ENCODE peak calls at places on chromosomes 5 and 9, in nine cellular contexts. One of them, this sample, is unnamed.

GRCh38 chr5:125043781-125044391 is 297.4 kb upstream of the ZNF608 start:
- DNase-seq in right lobe of liver: peak
- DNase-seq in heart right ventricle: peak
- DNase-seq in SJSA1: peak
- DNase-seq in heart left ventricle: peak
- DNase-seq in CD4-positive, CD25-positive, alpha-beta regulatory T cell: no peak
- DNase-seq in BE2C: peak
- DNase-seq in psoas muscle: peak
- DNase-seq in AG10803: peak
- DNase-seq in this sample: no peak

GRCh38 chr9:136517950-136518349 is 27.9 kb downstream of the NOTCH1 start:
- DNase-seq in heart left ventricle: no peak
- DNase-seq in SJSA1: no peak
- DNase-seq in CD4-positive, CD25-positive, alpha-beta regulatory T cell: no peak
- DNase-seq in BE2C: no peak
- DNase-seq in AG10803: no peak
- DNase-seq in right lobe of liver: no peak
- DNase-seq in heart right ventricle: no peak
- DNase-seq in psoas muscle: no peak
- DNase-seq in this sample: no peak

GRCh38 chr5:55231029-55231475 is 2.4 kb downstream of the CCNO start:
- DNase-seq in CD4-positive, CD25-positive, alpha-beta regulatory T cell: no peak
- DNase-seq in heart left ventricle: no peak
- DNase-seq in BE2C: no peak
- DNase-seq in right lobe of liver: no peak
- DNase-seq in SJSA1: no peak
- DNase-seq in heart right ventricle: no peak
- DNase-seq in psoas muscle: no peak
- DNase-seq in AG10803: peak
- DNase-seq in this sample: no peak

GRCh38 chr5:59829389-59829788 is 64.1 kb downstream of the PDE4D start:
- DNase-seq in right lobe of liver: no peak
- DNase-seq in BE2C: no peak
- DNase-seq in heart right ventricle: no peak
- DNase-seq in psoas muscle: no peak
- DNase-seq in AG10803: peak
- DNase-seq in heart left ventricle: no peak
- DNase-seq in SJSA1: no peak
- DNase-seq in CD4-positive, CD25-positive, alpha-beta regulatory T cell: no peak
- DNase-seq in this sample: no peak

GRCh38 chr5:31193591-31194457 is at the start of gene CDH6:
- DNase-seq in BE2C: peak
- DNase-seq in right lobe of liver: peak
- DNase-seq in heart left ventricle: no peak
- DNase-seq in AG10803: peak
- DNase-seq in SJSA1: no peak
- DNase-seq in CD4-positive, CD25-positive, alpha-beta regulatory T cell: no peak
- DNase-seq in psoas muscle: no peak
- DNase-seq in heart right ventricle: peak
- DNase-seq in this sample: no peak

GRCh38 chr5:96070625-96071246 is 109.1 kb upstream of the ELL2 start:
- DNase-seq in CD4-positive, CD25-positive, alpha-beta regulatory T cell: no peak
- DNase-seq in heart right ventricle: no peak
- DNase-seq in BE2C: no peak
- DNase-seq in psoas muscle: no peak
- DNase-seq in right lobe of liver: no peak
- DNase-seq in SJSA1: no peak
- DNase-seq in heart left ventricle: peak
- DNase-seq in AG10803: no peak
- DNase-seq in this sample: peak

GRCh38 chr5:114255275-114255674 is 106.6 kb upstream of the KCNN2 start:
- DNase-seq in AG10803: no peak
- DNase-seq in right lobe of liver: no peak
- DNase-seq in heart right ventricle: no peak
- DNase-seq in heart left ventricle: no peak
- DNase-seq in CD4-positive, CD25-positive, alpha-beta regulatory T cell: no peak
- DNase-seq in BE2C: no peak
- DNase-seq in SJSA1: no peak
- DNase-seq in psoas muscle: no peak
- DNase-seq in this sample: no peak

GRCh38 chr5:56961746-56962145 is 9.8 kb upstream of the MIER3 start:
- DNase-seq in psoas muscle: no peak
- DNase-seq in AG10803: no peak
- DNase-seq in BE2C: no peak
- DNase-seq in SJSA1: no peak
- DNase-seq in heart left ventricle: no peak
- DNase-seq in right lobe of liver: no peak
- DNase-seq in CD4-positive, CD25-positive, alpha-beta regulatory T cell: no peak
- DNase-seq in heart right ventricle: no peak
- DNase-seq in this sample: no peak

GRCh38 chr5:121006206-121006605 is 542.1 kb downstream of the PRR16 start:
- DNase-seq in SJSA1: no peak
- DNase-seq in BE2C: no peak
- DNase-seq in CD4-positive, CD25-positive, alpha-beta regulatory T cell: no peak
- DNase-seq in heart left ventricle: no peak
- DNase-seq in psoas muscle: no peak
- DNase-seq in heart right ventricle: no peak
- DNase-seq in AG10803: no peak
- DNase-seq in right lobe of liver: no peak
- DNase-seq in this sample: no peak

GRCh38 chr5:55535199-55535905 is 588 bp upstream of the PLPP1 start:
- DNase-seq in heart left ventricle: no peak
- DNase-seq in psoas muscle: no peak
- DNase-seq in BE2C: no peak
- DNase-seq in right lobe of liver: no peak
- DNase-seq in heart right ventricle: no peak
- DNase-seq in SJSA1: no peak
- DNase-seq in CD4-positive, CD25-positive, alpha-beta regulatory T cell: no peak
- DNase-seq in AG10803: no peak
- DNase-seq in this sample: no peak

GRCh38 chr5:749101-749670 is 35.3 kb downstream of the ZDHHC11B start:
- DNase-seq in AG10803: no peak
- DNase-seq in right lobe of liver: no peak
- DNase-seq in heart left ventricle: no peak
- DNase-seq in SJSA1: no peak
- DNase-seq in psoas muscle: no peak
- DNase-seq in BE2C: peak
- DNase-seq in CD4-positive, CD25-positive, alpha-beta regulatory T cell: no peak
- DNase-seq in heart right ventricle: no peak
- DNase-seq in this sample: no peak

GRCh38 chr9:35611230-35611797 is 6.3 kb downstream of the TESK1 start:
- DNase-seq in psoas muscle: peak
- DNase-seq in right lobe of liver: no peak
- DNase-seq in heart right ventricle: no peak
- DNase-seq in AG10803: peak
- DNase-seq in SJSA1: no peak
- DNase-seq in heart left ventricle: no peak
- DNase-seq in CD4-positive, CD25-positive, alpha-beta regulatory T cell: peak
- DNase-seq in BE2C: peak
- DNase-seq in this sample: peak

GRCh38 chr5:122102825-122103224 is 24.8 kb upstream of the LOX start:
- DNase-seq in psoas muscle: no peak
- DNase-seq in SJSA1: no peak
- DNase-seq in heart right ventricle: no peak
- DNase-seq in right lobe of liver: no peak
- DNase-seq in CD4-positive, CD25-positive, alpha-beta regulatory T cell: no peak
- DNase-seq in heart left ventricle: no peak
- DNase-seq in BE2C: no peak
- DNase-seq in AG10803: peak
- DNase-seq in this sample: no peak

DNA sequence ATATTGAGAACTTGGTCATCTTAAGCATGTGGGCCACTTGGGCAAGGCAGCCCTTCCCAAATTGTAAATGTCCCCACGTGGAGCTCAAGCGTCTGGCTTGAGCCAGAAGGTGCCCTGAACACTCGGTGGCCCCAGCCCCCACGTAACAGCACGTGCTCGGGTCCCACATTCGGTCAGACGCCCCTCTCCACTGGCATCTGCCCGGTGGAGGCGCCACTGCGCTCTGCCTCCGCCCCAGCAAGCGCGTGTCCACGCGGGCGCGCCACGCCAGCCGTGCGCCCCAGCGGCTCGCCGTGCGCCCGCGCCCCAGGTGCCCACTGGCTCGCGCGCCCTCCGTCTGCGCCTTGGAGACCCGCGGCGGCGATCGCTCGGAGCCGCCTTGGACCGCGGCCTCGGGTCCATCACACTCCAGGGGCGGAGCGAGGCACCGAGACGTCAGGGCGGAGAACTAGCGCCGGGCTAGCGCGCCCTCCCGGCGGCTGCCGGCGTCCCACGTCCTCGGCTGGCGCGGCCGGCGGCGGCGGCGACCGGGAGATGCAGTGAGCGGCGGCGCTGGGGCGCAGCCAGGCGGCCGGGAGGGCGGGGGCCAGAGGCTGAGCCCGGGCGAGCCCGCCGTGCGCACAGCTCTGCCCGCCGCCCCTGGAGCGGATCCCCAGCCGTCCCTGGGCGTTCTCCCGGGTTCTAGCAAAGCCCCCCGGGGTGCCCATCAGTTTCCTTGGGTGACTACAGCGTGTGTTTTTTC is at the start of gene PALM2AKAP2:
- DNase-seq in psoas muscle: peak
- DNase-seq in right lobe of liver: peak
- DNase-seq in CD4-positive, CD25-positive, alpha-beta regulatory T cell: no peak
- DNase-seq in BE2C: no peak
- DNase-seq in AG10803: peak
- DNase-seq in SJSA1: peak
- DNase-seq in heart right ventricle: peak
- DNase-seq in heart left ventricle: peak
- DNase-seq in this sample: no peak
- H3K4me3 ChIP-seq in psoas muscle: peak
- H3K4me3 ChIP-seq in right lobe of liver: peak
- H3K4me3 ChIP-seq in CD4-positive, CD25-positive, alpha-beta regulatory T cell: no peak
- H3K4me3 ChIP-seq in BE2C: no peak
- H3K4me3 ChIP-seq in AG10803: peak
- H3K4me3 ChIP-seq in SJSA1: peak
- H3K4me3 ChIP-seq in heart right ventricle: peak
- H3K4me3 ChIP-seq in heart left ventricle: peak
- H3K4me3 ChIP-seq in this sample: no peak

DNA sequence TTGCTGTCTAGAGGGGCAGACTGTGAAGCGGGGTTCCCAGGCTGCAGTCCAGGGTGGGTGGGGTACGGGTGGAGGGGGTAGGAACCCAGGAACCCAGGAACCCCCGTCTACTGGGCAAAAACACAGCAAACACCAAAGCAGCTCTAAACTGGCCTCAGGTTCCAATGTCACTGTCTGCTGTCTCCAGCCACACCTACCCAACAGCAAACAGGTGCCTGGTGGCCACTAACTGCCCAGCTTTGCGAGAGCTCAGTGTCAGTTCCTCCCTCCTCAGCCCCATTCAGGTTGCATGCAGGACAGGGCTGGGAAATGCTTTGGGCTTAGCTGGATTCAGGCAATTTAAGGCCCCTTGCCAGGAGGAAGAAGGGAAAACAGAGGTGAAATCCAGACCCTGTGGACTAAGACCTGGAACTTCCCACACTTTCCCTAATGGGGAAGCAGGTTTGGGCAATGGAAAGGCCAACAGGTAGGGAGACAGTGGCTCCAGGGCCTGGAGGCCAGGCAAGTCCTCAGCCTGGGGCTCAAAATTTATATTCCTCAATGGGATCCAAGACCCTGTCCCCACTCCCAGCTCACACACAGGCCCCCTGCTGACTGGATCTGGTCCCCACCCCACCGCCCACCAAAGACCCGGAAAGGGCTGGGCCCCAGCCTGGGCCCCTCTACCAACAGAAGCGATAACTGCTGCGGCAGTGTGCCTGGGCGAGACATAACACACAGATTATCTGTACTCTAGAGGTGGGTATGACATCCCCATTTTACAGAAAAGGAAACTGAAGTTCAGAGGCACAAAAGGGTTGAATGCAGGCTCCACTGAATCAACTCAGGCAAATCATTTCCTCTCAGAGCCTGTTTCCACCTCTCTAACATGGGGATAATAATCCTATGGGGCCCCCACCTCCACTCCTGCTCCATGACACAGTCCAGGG is 3.6 kb downstream of the EEIG1 start:
- DNase-seq in BE2C: no peak
- DNase-seq in heart right ventricle: no peak
- DNase-seq in CD4-positive, CD25-positive, alpha-beta regulatory T cell: no peak
- DNase-seq in SJSA1: no peak
- DNase-seq in heart left ventricle: peak
- DNase-seq in right lobe of liver: peak
- DNase-seq in AG10803: no peak
- DNase-seq in psoas muscle: peak
- DNase-seq in this sample: no peak
- H3K4me3 ChIP-seq in BE2C: peak
- H3K4me3 ChIP-seq in heart right ventricle: peak
- H3K4me3 ChIP-seq in CD4-positive, CD25-positive, alpha-beta regulatory T cell: peak
- H3K4me3 ChIP-seq in SJSA1: no peak
- H3K4me3 ChIP-seq in heart left ventricle: peak
- H3K4me3 ChIP-seq in right lobe of liver: peak
- H3K4me3 ChIP-seq in AG10803: peak
- H3K4me3 ChIP-seq in psoas muscle: peak
- H3K4me3 ChIP-seq in this sample: no peak

GRCh38 chr9:137761032-137761431 is 116.5 kb upstream of the CACNA1B start:
- DNase-seq in right lobe of liver: no peak
- DNase-seq in heart right ventricle: no peak
- DNase-seq in heart left ventricle: no peak
- DNase-seq in AG10803: no peak
- DNase-seq in CD4-positive, CD25-positive, alpha-beta regulatory T cell: peak
- DNase-seq in SJSA1: no peak
- DNase-seq in BE2C: no peak
- DNase-seq in psoas muscle: no peak
- DNase-seq in this sample: no peak

GRCh38 chr9:137759649-137760321 is 117.8 kb upstream of the CACNA1B start:
- DNase-seq in heart right ventricle: no peak
- DNase-seq in BE2C: peak
- DNase-seq in psoas muscle: no peak
- DNase-seq in AG10803: no peak
- DNase-seq in right lobe of liver: no peak
- DNase-seq in CD4-positive, CD25-positive, alpha-beta regulatory T cell: no peak
- DNase-seq in heart left ventricle: no peak
- DNase-seq in SJSA1: no peak
- DNase-seq in this sample: no peak

GRCh38 chr9:137759117-137759516 is 118.5 kb upstream of the CACNA1B start:
- DNase-seq in heart left ventricle: no peak
- DNase-seq in psoas muscle: no peak
- DNase-seq in right lobe of liver: no peak
- DNase-seq in heart right ventricle: no peak
- DNase-seq in CD4-positive, CD25-positive, alpha-beta regulatory T cell: no peak
- DNase-seq in AG10803: no peak
- DNase-seq in SJSA1: no peak
- DNase-seq in BE2C: no peak
- DNase-seq in this sample: no peak

GRCh38 chr9:137761793-137762192 is 115.8 kb upstream of the CACNA1B start:
- DNase-seq in right lobe of liver: no peak
- DNase-seq in heart right ventricle: no peak
- DNase-seq in AG10803: no peak
- DNase-seq in BE2C: no peak
- DNase-seq in psoas muscle: no peak
- DNase-seq in SJSA1: no peak
- DNase-seq in heart left ventricle: no peak
- DNase-seq in CD4-positive, CD25-positive, alpha-beta regulatory T cell: no peak
- DNase-seq in this sample: no peak

GRCh38 chr9:137760426-137760825 is 117.2 kb upstream of the CACNA1B start:
- DNase-seq in CD4-positive, CD25-positive, alpha-beta regulatory T cell: no peak
- DNase-seq in AG10803: peak
- DNase-seq in psoas muscle: peak
- DNase-seq in SJSA1: no peak
- DNase-seq in heart left ventricle: no peak
- DNase-seq in heart right ventricle: no peak
- DNase-seq in BE2C: no peak
- DNase-seq in right lobe of liver: no peak
- DNase-seq in this sample: no peak
- H3K4me3 ChIP-seq in CD4-positive, CD25-positive, alpha-beta regulatory T cell: no peak
- H3K4me3 ChIP-seq in AG10803: no peak
- H3K4me3 ChIP-seq in psoas muscle: no peak
- H3K4me3 ChIP-seq in SJSA1: no peak
- H3K4me3 ChIP-seq in heart left ventricle: no peak
- H3K4me3 ChIP-seq in heart right ventricle: no peak
- H3K4me3 ChIP-seq in BE2C: no peak
- H3K4me3 ChIP-seq in right lobe of liver: no peak
- H3K4me3 ChIP-seq in this sample: no peak

GRCh38 chr5:40605295-40605958 is 74.3 kb upstream of the PTGER4 start:
- DNase-seq in heart left ventricle: no peak
- DNase-seq in CD4-positive, CD25-positive, alpha-beta regulatory T cell: no peak
- DNase-seq in BE2C: no peak
- DNase-seq in AG10803: peak
- DNase-seq in right lobe of liver: no peak
- DNase-seq in SJSA1: no peak
- DNase-seq in heart right ventricle: no peak
- DNase-seq in psoas muscle: no peak
- DNase-seq in this sample: peak
- H3K4me3 ChIP-seq in heart left ventricle: no peak
- H3K4me3 ChIP-seq in CD4-positive, CD25-positive, alpha-beta regulatory T cell: peak
- H3K4me3 ChIP-seq in BE2C: no peak
- H3K4me3 ChIP-seq in AG10803: no peak
- H3K4me3 ChIP-seq in right lobe of liver: no peak
- H3K4me3 ChIP-seq in SJSA1: no peak
- H3K4me3 ChIP-seq in heart right ventricle: no peak
- H3K4me3 ChIP-seq in psoas muscle: no peak
- H3K4me3 ChIP-seq in this sample: no peak